ENCODE peak calls at places on chromosome 3, in five cellular contexts. One of them, this sample, is unnamed.

GRCh38 chr3:114566162-114566755 is 272.4 kb downstream of the TIGIT start:
- DNase-seq in SJSA1: no peak
- DNase-seq in aorta: no peak
- DNase-seq in transverse colon: no peak
- DNase-seq in colonic mucosa: no peak
- DNase-seq in this sample: no peak

GRCh38 chr3:159654183-159655134 is 334.2 kb upstream of the IL12A start:
- DNase-seq in colonic mucosa: no peak
- DNase-seq in aorta: no peak
- DNase-seq in transverse colon: no peak
- DNase-seq in SJSA1: no peak
- DNase-seq in this sample: no peak

GRCh38 chr3:97817965-97818364 is 3.8 kb upstream of the CRYBG3 start:
- DNase-seq in transverse colon: no peak
- DNase-seq in colonic mucosa: no peak
- DNase-seq in aorta: no peak
- DNase-seq in SJSA1: no peak
- DNase-seq in this sample: no peak

GRCh38 chr3:10602769-10603768 is 97.7 kb upstream of the ATP2B2 start:
- DNase-seq in transverse colon: no peak
- DNase-seq in aorta: no peak
- DNase-seq in SJSA1: no peak
- DNase-seq in colonic mucosa: no peak
- DNase-seq in this sample: no peak

GRCh38 chr3:8996681-8997121 is 33.4 kb upstream of the RAD18 start:
- DNase-seq in colonic mucosa: no peak
- DNase-seq in aorta: no peak
- DNase-seq in SJSA1: no peak
- DNase-seq in transverse colon: no peak
- DNase-seq in this sample: peak

GRCh38 chr3:13309004-13309403 is 111.1 kb downstream of the NUP210 start:
- DNase-seq in colonic mucosa: no peak
- DNase-seq in SJSA1: no peak
- DNase-seq in transverse colon: no peak
- DNase-seq in aorta: peak
- DNase-seq in this sample: no peak

GRCh38 chr3:108677811-108678210 is 79.4 kb downstream of the RETNLB start:
- DNase-seq in aorta: no peak
- DNase-seq in colonic mucosa: no peak
- DNase-seq in transverse colon: no peak
- DNase-seq in SJSA1: no peak
- DNase-seq in this sample: no peak

GRCh38 chr3:55873523-55874254 is 386.6 kb upstream of the WNT5A start:
- DNase-seq in SJSA1: peak
- DNase-seq in aorta: no peak
- DNase-seq in colonic mucosa: no peak
- DNase-seq in transverse colon: no peak
- DNase-seq in this sample: no peak

GRCh38 chr3:152241142-152242067 is 27.3 kb upstream of the MBNL1 start:
- DNase-seq in transverse colon: no peak
- DNase-seq in aorta: no peak
- DNase-seq in SJSA1: no peak
- DNase-seq in colonic mucosa: no peak
- DNase-seq in this sample: no peak

GRCh38 chr3:120324185-120324584 is 25.0 kb downstream of the LRRC58 start:
- DNase-seq in colonic mucosa: no peak
- DNase-seq in transverse colon: no peak
- DNase-seq in aorta: no peak
- DNase-seq in SJSA1: no peak
- DNase-seq in this sample: no peak

GRCh38 chr3:72378287-72378686 is 470.0 kb downstream of the SHQ1 start:
- DNase-seq in transverse colon: no peak
- DNase-seq in colonic mucosa: no peak
- DNase-seq in aorta: no peak
- DNase-seq in SJSA1: no peak
- DNase-seq in this sample: no peak

GRCh38 chr3:171417813-171418212 is 42.4 kb downstream of the TNIK start:
- DNase-seq in aorta: no peak
- DNase-seq in transverse colon: peak
- DNase-seq in SJSA1: peak
- DNase-seq in colonic mucosa: no peak
- DNase-seq in this sample: no peak

GRCh38 chr3:130934442-130935089 is 40.7 kb downstream of the ATP2C1 start:
- DNase-seq in colonic mucosa: no peak
- DNase-seq in SJSA1: peak
- DNase-seq in aorta: no peak
- DNase-seq in transverse colon: no peak
- DNase-seq in this sample: no peak

GRCh38 chr3:57131210-57131588 is 34.0 kb downstream of the IL17RD start:
- DNase-seq in aorta: no peak
- DNase-seq in SJSA1: no peak
- DNase-seq in colonic mucosa: no peak
- DNase-seq in transverse colon: no peak
- DNase-seq in this sample: no peak

GRCh38 chr3:80079886-80080285 is 312.1 kb upstream of the ROBO1 start:
- DNase-seq in transverse colon: no peak
- DNase-seq in aorta: no peak
- DNase-seq in SJSA1: peak
- DNase-seq in colonic mucosa: no peak
- DNase-seq in this sample: no peak

GRCh38 chr3:123694377-123695147 is 109.7 kb upstream of the HACD2 start:
- DNase-seq in SJSA1: peak
- DNase-seq in transverse colon: no peak
- DNase-seq in colonic mucosa: no peak
- DNase-seq in aorta: no peak
- DNase-seq in this sample: no peak

GRCh38 chr3:101687142-101687931 is 819 bp upstream of the RPL24 start:
- DNase-seq in SJSA1: peak
- DNase-seq in colonic mucosa: no peak
- DNase-seq in aorta: no peak
- DNase-seq in transverse colon: no peak
- DNase-seq in this sample: no peak

GRCh38 chr3:195236801-195237570 is 34.0 kb downstream of the XXYLT1 start:
- DNase-seq in SJSA1: no peak
- DNase-seq in transverse colon: no peak
- DNase-seq in colonic mucosa: peak
- DNase-seq in aorta: peak
- DNase-seq in this sample: no peak

GRCh38 chr3:183540501-183541234 is 14.8 kb downstream of the KLHL6 start:
- DNase-seq in aorta: no peak
- DNase-seq in colonic mucosa: no peak
- DNase-seq in SJSA1: no peak
- DNase-seq in transverse colon: peak
- DNase-seq in this sample: no peak

GRCh38 chr3:46670000-46670890 is 23.2 kb downstream of the ALS2CL start:
- DNase-seq in colonic mucosa: no peak
- DNase-seq in transverse colon: no peak
- DNase-seq in SJSA1: no peak
- DNase-seq in aorta: peak
- DNase-seq in this sample: no peak

DNA sequence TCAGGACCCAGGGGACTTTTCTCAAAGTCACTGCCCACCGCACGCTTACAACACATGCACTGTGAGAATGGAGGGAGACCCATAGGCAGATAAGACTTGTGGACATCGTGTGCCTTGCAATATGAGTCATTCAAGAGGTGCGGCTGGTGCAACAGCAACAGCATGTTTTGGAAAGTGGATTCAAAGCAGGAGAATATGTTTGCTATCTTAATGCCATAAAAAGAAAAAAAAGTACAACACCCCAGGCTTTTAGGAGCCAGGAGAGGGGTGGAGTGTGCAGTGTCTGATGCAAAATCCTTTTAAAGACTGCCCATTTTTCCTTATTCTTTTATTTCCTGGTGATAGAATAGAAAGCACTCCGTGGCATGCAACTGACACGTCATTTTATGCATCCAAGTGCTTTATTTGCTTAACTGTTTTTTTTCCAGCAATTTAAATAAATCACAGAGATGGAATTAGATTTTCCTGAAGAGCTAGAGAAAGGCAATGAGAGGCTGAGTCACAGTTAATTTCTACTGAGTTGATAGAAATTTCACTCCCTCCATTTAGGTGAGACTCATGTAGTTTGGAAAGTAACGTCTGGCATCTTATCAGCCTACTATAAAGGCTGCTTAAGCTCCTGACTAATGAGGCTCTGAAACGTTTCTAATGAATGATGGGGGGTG is 96.3 kb downstream of the NSUN3 start:
- DNase-seq in SJSA1: peak
- DNase-seq in transverse colon: no peak
- DNase-seq in colonic mucosa: no peak
- DNase-seq in aorta: no peak
- DNase-seq in this sample: no peak
- H3K4me3 ChIP-seq in SJSA1: peak
- H3K4me3 ChIP-seq in transverse colon: no peak
- H3K4me3 ChIP-seq in colonic mucosa: no peak
- H3K4me3 ChIP-seq in aorta: no peak
- H3K4me3 ChIP-seq in this sample: no peak

DNA sequence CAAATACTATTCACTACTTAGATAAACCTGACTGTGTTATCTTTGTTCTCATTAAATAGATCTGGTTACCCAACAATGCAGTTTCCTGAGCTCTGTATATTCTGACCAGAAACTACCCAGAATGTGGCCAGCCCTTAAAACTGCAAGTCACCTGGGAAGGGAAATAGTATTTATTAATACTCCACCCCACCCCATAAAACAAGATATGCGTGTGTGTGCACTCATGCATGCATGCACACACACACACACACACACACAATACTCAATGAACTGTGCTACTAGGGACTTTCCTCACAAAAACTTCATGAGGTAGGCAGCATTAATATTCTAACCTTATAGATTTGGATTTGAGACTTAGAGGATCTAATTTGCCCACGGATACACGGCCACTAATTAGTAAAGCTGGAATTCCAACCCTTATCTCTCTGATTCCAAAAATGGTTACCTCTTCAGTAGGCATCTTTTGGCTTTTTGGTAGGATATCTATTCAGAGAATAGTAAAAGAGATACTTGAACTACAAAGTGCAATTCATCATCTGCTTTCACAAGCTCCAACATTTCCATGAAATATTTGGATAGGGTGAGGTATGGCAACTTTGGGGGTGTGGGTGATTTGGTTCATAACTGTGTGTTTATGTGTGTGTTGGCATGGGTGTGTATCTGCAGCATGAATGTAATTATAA is 197.0 kb upstream of the CFAP20DC start:
- DNase-seq in SJSA1: no peak
- DNase-seq in transverse colon: no peak
- DNase-seq in colonic mucosa: no peak
- DNase-seq in aorta: no peak
- DNase-seq in this sample: no peak
- H3K27ac ChIP-seq in SJSA1: peak
- H3K27ac ChIP-seq in transverse colon: no peak
- H3K27ac ChIP-seq in colonic mucosa: no peak
- H3K27ac ChIP-seq in aorta: no peak
- H3K27ac ChIP-seq in this sample: no peak

GRCh38 chr3:53846851-53847155 is 435 bp downstream of the IL17RB start:
- DNase-seq in transverse colon: no peak
- DNase-seq in colonic mucosa: no peak
- DNase-seq in SJSA1: no peak
- DNase-seq in aorta: no peak
- DNase-seq in this sample: no peak
- H3K4me3 ChIP-seq in transverse colon: peak
- H3K4me3 ChIP-seq in colonic mucosa: peak
- H3K4me3 ChIP-seq in SJSA1: no peak
- H3K4me3 ChIP-seq in aorta: no peak
- H3K4me3 ChIP-seq in this sample: peak

DNA sequence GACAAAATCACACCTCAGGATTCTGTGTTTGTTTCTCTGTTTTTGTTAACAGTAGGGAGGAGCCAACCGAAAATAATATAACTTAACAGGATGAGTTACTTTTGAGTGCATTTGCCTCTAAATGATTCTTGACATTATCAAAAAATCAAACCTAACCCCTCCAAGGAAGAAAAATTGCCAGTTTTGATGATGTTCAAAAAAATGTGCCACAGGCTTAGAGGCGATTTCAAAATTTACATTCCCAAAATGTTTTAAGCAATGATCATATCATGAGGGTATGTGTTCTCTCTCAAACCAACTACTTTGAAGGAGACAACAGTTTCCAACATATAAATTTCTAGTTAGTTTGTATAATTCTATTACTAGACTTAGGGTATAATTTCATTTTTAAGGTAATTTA is 6.7 kb downstream of the VGLL3 start:
- DNase-seq in SJSA1: peak
- DNase-seq in colonic mucosa: no peak
- DNase-seq in aorta: no peak
- DNase-seq in transverse colon: no peak
- DNase-seq in this sample: no peak
- H3K27ac ChIP-seq in SJSA1: peak
- H3K27ac ChIP-seq in colonic mucosa: no peak
- H3K27ac ChIP-seq in aorta: no peak
- H3K27ac ChIP-seq in transverse colon: peak
- H3K27ac ChIP-seq in this sample: no peak

GRCh38 chr3:150472421-150472820 is 64.3 kb downstream of the TSC22D2 start:
- DNase-seq in SJSA1: no peak
- DNase-seq in transverse colon: no peak
- DNase-seq in aorta: no peak
- DNase-seq in colonic mucosa: no peak
- DNase-seq in this sample: no peak

GRCh38 chr3:150469931-150470740 is 62.0 kb downstream of the TSC22D2 start:
- DNase-seq in colonic mucosa: peak
- DNase-seq in aorta: no peak
- DNase-seq in transverse colon: peak
- DNase-seq in SJSA1: peak
- DNase-seq in this sample: no peak

GRCh38 chr3:150467381-150467780 is 59.3 kb downstream of the TSC22D2 start:
- DNase-seq in SJSA1: no peak
- DNase-seq in aorta: no peak
- DNase-seq in transverse colon: no peak
- DNase-seq in colonic mucosa: no peak
- DNase-seq in this sample: no peak

GRCh38 chr3:150464684-150465083 is 56.6 kb downstream of the TSC22D2 start:
- DNase-seq in SJSA1: no peak
- DNase-seq in colonic mucosa: no peak
- DNase-seq in aorta: no peak
- DNase-seq in transverse colon: no peak
- DNase-seq in this sample: no peak

DNA sequence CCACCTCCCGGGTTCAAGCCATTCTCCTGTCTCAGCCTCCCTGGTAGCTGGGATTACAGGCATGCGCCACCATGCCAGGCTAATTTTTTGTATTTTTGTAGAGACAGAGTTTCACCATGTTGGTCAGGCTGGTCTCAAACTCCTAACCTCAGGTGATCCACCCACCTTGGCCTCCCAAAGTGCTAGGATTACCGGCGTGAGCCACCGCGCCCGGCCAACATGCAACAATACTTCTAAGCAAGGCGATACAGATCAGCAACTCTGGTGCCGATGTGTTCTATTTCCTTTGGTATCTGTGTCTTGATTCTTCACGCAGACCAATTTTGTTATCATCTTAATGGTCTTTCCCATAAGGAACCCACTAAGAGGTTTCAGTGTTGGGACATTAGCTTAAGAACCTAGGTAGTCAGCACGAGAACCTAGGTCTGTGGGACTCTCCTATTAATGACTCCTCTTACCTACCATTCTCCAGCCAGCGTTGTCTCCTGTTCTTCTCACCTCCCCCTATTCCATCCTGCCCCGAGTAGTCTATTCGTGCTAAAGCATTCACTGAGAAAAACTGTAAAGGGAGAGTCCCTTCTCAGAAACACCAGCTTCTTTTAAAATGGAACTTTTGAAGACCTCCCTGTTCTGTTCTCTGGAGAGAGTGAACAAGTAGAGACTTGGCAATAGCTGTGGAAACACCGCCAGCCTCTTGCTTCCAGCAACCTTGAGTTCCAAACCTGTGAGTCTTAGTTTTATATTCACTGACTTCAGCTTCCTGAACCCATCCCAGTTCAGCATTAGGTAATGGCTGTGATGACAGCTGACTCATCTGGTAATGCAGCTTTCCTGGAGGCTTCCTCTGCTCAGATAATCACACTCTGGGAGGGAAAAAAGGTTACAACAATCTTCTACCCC is 61.2 kb downstream of the TSC22D2 start:
- DNase-seq in transverse colon: peak
- DNase-seq in aorta: no peak
- DNase-seq in SJSA1: peak
- DNase-seq in colonic mucosa: peak
- DNase-seq in this sample: no peak
- H3K4me3 ChIP-seq in transverse colon: no peak
- H3K4me3 ChIP-seq in aorta: no peak
- H3K4me3 ChIP-seq in SJSA1: no peak
- H3K4me3 ChIP-seq in colonic mucosa: no peak
- H3K4me3 ChIP-seq in this sample: no peak

This sample was measured in dorsolateral prefrontal cortex.